ENCODE peak calls at places on chromosomes 12 and 14, in six cellular contexts. Q is A172; S is choroid plexus epithelial cell; K is mammary epithelial cell; J is T-helper 1 cell; Z is activated CD4-positive, alpha-beta T cell treated with anti-CD3 and anti-CD28 coated beads for 4 hours. R is an unnamed sample.

GRCh38 chr14:91891721-91892220 is 24.4 kb upstream of the TC2N start:
- DNase-seq in Q (no peak), S (no peak), K (no peak), J (no peak), Z (no peak), R (peak; percentile 85)

GRCh38 chr12:48015954-48016353 is 11.7 kb upstream of the COL2A1 start:
- DNase-seq in Q (no peak), S (no peak), K (no peak), J (no peak), Z (no peak), R (no peak)

GRCh38 chr12:125890983-125891382 is 825.7 kb downstream of the AACS start:
- DNase-seq in Q (peak; percentile 4), S (peak; percentile 3), K (no peak), J (no peak), Z (no peak), R (no peak)

GRCh38 chr14:94005324-94005723 is 8.2 kb downstream of the CCDC197 start:
- DNase-seq in Q (no peak), S (peak; percentile 27), K (no peak), J (no peak), Z (no peak), R (no peak)

GRCh38 chr12:63965936-63966602 is 121.6 kb downstream of the SRGAP1 start:
- DNase-seq in Q (no peak), S (no peak), K (no peak), J (no peak), Z (no peak), R (peak; percentile 26)

GRCh38 chr12:3265406-3265805 is 188.2 kb downstream of the TSPAN9 start:
- DNase-seq in Q (no peak), S (no peak), K (no peak), J (no peak), Z (no peak), R (no peak)

GRCh38 chr14:67618617-67619063 is 1.1 kb upstream of the ARG2 start:
- DNase-seq in Q (peak; percentile 42), S (peak; percentile 91), K (peak; percentile 62), J (peak; percentile 71), Z (no peak), R (peak; percentile 92)

GRCh38 chr12:26017484-26018211 is 59.2 kb downstream of the RASSF8 start:
- DNase-seq in Q (peak; percentile 40), S (peak; percentile 52), K (peak; percentile 26), J (no peak), Z (no peak), R (peak; percentile 64)

GRCh38 chr12:101939856-101940265 is 62.5 kb downstream of the DRAM1 start:
- DNase-seq in Q (peak; percentile 66), S (peak; percentile 94), K (peak; percentile 44), J (peak; percentile 69), Z (peak; percentile 22), R (peak; percentile 85)

GRCh38 chr12:121576851-121577391 is 3.9 kb downstream of the KDM2B start:
- DNase-seq in Q (peak; percentile 62), S (peak; percentile 55), K (peak; percentile 11), J (no peak), Z (no peak), R (peak; percentile 89)

GRCh38 chr12:127145929-127146789 is 1120.8 kb upstream of the TMEM132C start:
- DNase-seq in Q (no peak), S (peak; percentile 69), K (peak; percentile 46), J (peak; percentile 29), Z (peak; percentile 72), R (peak; percentile 71)

GRCh38 chr12:115204957-115205754 is 521.2 kb upstream of the TBX3 start:
- DNase-seq in Q (peak; percentile 83), S (peak; percentile 62), K (peak; percentile 67), J (no peak), Z (no peak), R (peak; percentile 61)

GRCh38 chr14:68843471-68844209 is 50.8 kb upstream of the ZFP36L1 start:
- DNase-seq in Q (peak; percentile 40), S (peak; percentile 75), K (peak; percentile 46), J (peak; percentile 57), Z (peak; percentile 67), R (peak; percentile 76)

GRCh38 chr12:111448266-111448830 is 42.6 kb downstream of the SH2B3 start:
- DNase-seq in Q (no peak), S (no peak), K (no peak), J (no peak), Z (no peak), R (no peak)

GRCh38 chr12:53182836-53183235 is 2.1 kb upstream of the CSAD start:
- DNase-seq in Q (no peak), S (no peak), K (no peak), J (no peak), Z (no peak), R (no peak)

GRCh38 chr12:90940872-90941499 is 14.0 kb downstream of the CCER1 start:
- DNase-seq in Q (peak; percentile 31), S (peak; percentile 85), K (peak; percentile 32), J (peak; percentile 4), Z (no peak), R (peak; percentile 82)

GRCh38 chr12:8519208-8519607 is 5.9 kb downstream of the CLEC4D start:
- DNase-seq in Q (no peak), S (no peak), K (no peak), J (no peak), Z (no peak), R (no peak)

GRCh38 chr12:111441107-111441928 is 35.6 kb downstream of the SH2B3 start:
- DNase-seq in Q (no peak), S (no peak), K (no peak), J (no peak), Z (no peak), R (no peak)

GRCh38 chr12:22527999-22528398 is 16.3 kb downstream of the C2CD5 start:
- DNase-seq in Q (peak; percentile 46), S (peak; percentile 82), K (no peak), J (no peak), Z (no peak), R (peak; percentile 72)

GRCh38 chr12:94047781-94048567 is 100.4 kb upstream of the PLXNC1 start:
- DNase-seq in Q (no peak), S (no peak), K (peak; percentile 86), J (no peak), Z (no peak), R (no peak)

GRCh38 chr14:91215381-91215780 is 29.1 kb downstream of the GPR68 start:
- DNase-seq in Q (no peak), S (no peak), K (no peak), J (no peak), Z (no peak), R (no peak)

GRCh38 chr12:116773276-116773731 is 35.2 kb downstream of the RNFT2 start:
- DNase-seq in Q (no peak), S (peak; percentile 17), K (peak; percentile 4), J (no peak), Z (no peak), R (no peak)

GRCh38 chr14:99758121-99758871 is 34.9 kb upstream of the EML1 start:
- DNase-seq in Q (peak; percentile 84), S (peak; percentile 86), K (peak; percentile 84), J (no peak), Z (no peak), R (peak; percentile 67)

GRCh38 chr14:103624860-103625259 is 4.2 kb upstream of the KLC1 start:
- DNase-seq in Q (peak; percentile 82), S (no peak), K (peak; percentile 82), J (no peak), Z (peak; percentile 8), R (peak; percentile 76)

GRCh38 chr12:125683748-125684381 is 618.6 kb downstream of the AACS start:
- DNase-seq in Q (no peak), S (no peak), K (no peak), J (peak; percentile 8), Z (no peak), R (no peak)